ENCODE peak calls at places on chromosomes 6 and 20, in five cellular contexts. Y, C, B, O and P are unnamed samples.

GRCh38 chr6:116221067-116221466 is 32.8 kb downstream of the TSPYL4 start:
- DNase-seq in Y (no peak), C (no peak), B (no peak), O (no peak), P (no peak)

GRCh38 chr6:4133941-4134838 is 1.2 kb downstream of the ECI2 start:
- DNase-seq in Y (no peak), C (peak; percentile 57), B (no peak), O (peak; percentile 33), P (peak; percentile 55)

GRCh38 chr6:142985286-142985685 is 40.3 kb upstream of the HIVEP2 start:
- DNase-seq in Y (no peak), C (no peak), B (no peak), O (no peak), P (no peak)

GRCh38 chr20:37517371-37517748 is 3.7 kb upstream of the NNAT start:
- DNase-seq in Y (no peak), C (no peak), B (no peak), O (no peak), P (no peak)

GRCh38 chr6:27503436-27504030 is 30.6 kb upstream of the ZNF184 start:
- DNase-seq in Y (no peak), C (peak; percentile 82), B (peak; percentile 73), O (peak; percentile 69), P (peak; percentile 81)

GRCh38 chr6:36962874-36963273 is 8.3 kb downstream of the PI16 start:
- DNase-seq in Y (peak; percentile 66), C (no peak), B (no peak), O (no peak), P (peak; percentile 98)

GRCh38 chr20:11112837-11113236 is 439.0 kb upstream of the JAG1 start:
- DNase-seq in Y (no peak), C (no peak), B (no peak), O (no peak), P (no peak)

GRCh38 chr6:39407446-39407993 is 85.0 kb upstream of the KCNK16 start:
- DNase-seq in Y (no peak), C (no peak), B (peak; percentile 60), O (no peak), P (no peak)

GRCh38 chr6:37804676-37805075 is 14.9 kb upstream of the ZFAND3 start:
- DNase-seq in Y (no peak), C (no peak), B (no peak), O (no peak), P (no peak)

GRCh38 chr20:7193681-7194080 is 426.2 kb downstream of the BMP2 start:
- DNase-seq in Y (no peak), C (no peak), B (no peak), O (no peak), P (no peak)

GRCh38 chr6:29864037-29864795 is 36.6 kb downstream of the HLA-G start:
- DNase-seq in Y (no peak), C (no peak), B (no peak), O (no peak), P (peak; percentile 75)

GRCh38 chr6:11232968-11233626 is 629 bp upstream of the NEDD9 start:
- DNase-seq in Y (no peak), C (peak; percentile 94), B (no peak), O (peak; percentile 22), P (peak; percentile 70)

GRCh38 chr6:114747995-114748625 is 405.3 kb upstream of the HS3ST5 start:
- DNase-seq in Y (no peak), C (peak; percentile 21), B (no peak), O (peak; percentile 19), P (peak; percentile 58)

GRCh38 chr20:41018153-41018552 is 10.5 kb upstream of the TOP1 start:
- DNase-seq in Y (no peak), C (no peak), B (no peak), O (no peak), P (no peak)

GRCh38 chr6:4961322-4962168 is 42.3 kb downstream of the RPP40 start:
- DNase-seq in Y (no peak), C (no peak), B (no peak), O (no peak), P (no peak)

GRCh38 chr20:11921326-11921725 is 3.6 kb downstream of the BTBD3 start:
- DNase-seq in Y (no peak), C (no peak), B (no peak), O (no peak), P (no peak)

GRCh38 chr20:29878281-29878741 is 1379.2 kb upstream of the DEFB115 start:
- DNase-seq in Y (no peak), C (peak; percentile 54), B (no peak), O (peak; percentile 37), P (peak; percentile 24)

GRCh38 chr20:58018590-58018989 is 209.9 kb downstream of the ANKRD60 start:
- DNase-seq in Y (no peak), C (no peak), B (no peak), O (no peak), P (no peak)

GRCh38 chr6:153965996-153966395 is 73.0 kb upstream of the OPRM1 start:
- DNase-seq in Y (no peak), C (no peak), B (no peak), O (no peak), P (no peak)

GRCh38 chr20:50250748-50251382 is 60.2 kb downstream of the CEBPB start:
- DNase-seq in Y (no peak), C (no peak), B (no peak), O (no peak), P (no peak)
- H3K4me1 ChIP-seq in Y (no peaks in the 10 kb centered on the region), C (peaks cover 48% of the 10 kb centered on the region), B (no peaks in the 10 kb centered on the region), O (peaks cover 20% of the 10 kb centered on the region), P (no peaks in the 10 kb centered on the region)

GRCh38 chr6:168742146-168742782 is 301.3 kb downstream of the SMOC2 start:
- DNase-seq in Y (no peak), C (no peak), B (no peak), O (no peak), P (no peak)

GRCh38 chr6:168737481-168737880 is 296.5 kb downstream of the SMOC2 start:
- DNase-seq in Y (no peak), C (peak; percentile 18), B (no peak), O (no peak), P (peak; percentile 28)

GRCh38 chr6:168744866-168745265 is 303.9 kb downstream of the SMOC2 start:
- DNase-seq in Y (no peak), C (no peak), B (no peak), O (no peak), P (no peak)

GRCh38 chr6:168739381-168739780 is 298.4 kb downstream of the SMOC2 start:
- DNase-seq in Y (no peak), C (no peak), B (no peak), O (no peak), P (no peak)

DNA sequence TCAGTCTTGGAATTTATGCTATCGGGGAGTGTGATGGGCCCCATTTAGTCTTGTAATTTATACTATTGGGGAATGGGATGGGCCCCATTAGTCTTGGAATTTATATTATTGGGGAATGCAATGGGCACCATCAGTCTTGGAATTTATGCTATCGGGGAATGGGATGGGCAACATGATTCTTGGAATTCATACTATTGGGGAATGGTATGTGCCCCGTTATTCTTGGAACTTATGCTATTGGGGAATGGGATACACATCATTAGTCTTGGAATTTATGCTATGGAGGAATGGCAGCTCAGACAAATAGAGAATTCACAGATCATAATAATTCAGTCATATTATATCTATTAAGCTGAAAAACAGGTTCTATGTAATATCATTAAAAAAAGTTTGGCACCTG is 300.3 kb downstream of the SMOC2 start:
- DNase-seq in Y (no peak), C (no peak), B (no peak), O (no peak), P (no peak)
- TF ChIP-seq CREB1 in Y (no peak), C (no peak), B (no peak), O (no peak), P (no peak)

GRCh38 chr6:69305456-69305855 is 491.4 kb downstream of the LMBRD1 start:
- DNase-seq in Y (no peak), C (no peak), B (no peak), O (no peak), P (no peak)

GRCh38 chr6:69311888-69312287 is 484.9 kb downstream of the LMBRD1 start:
- DNase-seq in Y (no peak), C (no peak), B (no peak), O (no peak), P (peak; percentile 9)

GRCh38 chr6:69303382-69303781 is 493.4 kb downstream of the LMBRD1 start:
- DNase-seq in Y (no peak), C (no peak), B (no peak), O (no peak), P (no peak)

DNA sequence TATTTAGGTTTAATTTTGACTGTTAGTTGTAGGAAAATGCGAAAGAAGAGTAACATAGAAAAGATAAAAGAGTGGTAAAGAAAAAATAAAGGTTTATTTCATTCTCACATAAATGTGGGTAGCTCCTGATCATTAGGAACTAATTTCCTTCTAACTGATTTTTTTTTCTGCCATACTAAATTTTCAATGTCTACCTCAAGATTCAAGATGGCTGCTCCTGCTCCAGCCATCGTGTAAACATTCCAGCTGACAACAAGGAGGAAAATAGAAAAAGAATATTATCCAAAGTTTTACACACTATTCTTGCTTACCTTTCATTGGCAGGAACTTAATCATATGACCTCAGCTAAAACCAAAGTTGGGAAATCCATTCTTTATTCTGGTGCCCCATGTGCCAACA is 488.2 kb downstream of the LMBRD1 start:
- DNase-seq in Y (no peak), C (no peak), B (no peak), O (no peak), P (no peak)
- H3K4me1 ChIP-seq in Y (no peaks in the 10 kb centered on the region), C (no peaks in the 10 kb centered on the region), B (no peaks in the 10 kb centered on the region), O (no peaks in the 10 kb centered on the region), P (no peaks in the 10 kb centered on the region)

GRCh38 chr6:40931927-40932326 is 107.1 kb downstream of the UNC5CL start:
- DNase-seq in Y (no peak), C (no peak), B (no peak), O (no peak), P (no peak)
- TF ChIP-seq CREB1 in Y (no peak), C (no peak), B (no peak), O (no peak), P (no peak)

GRCh38 chr6:13431059-13431656 is 56.2 kb downstream of the GFOD1 start:
- DNase-seq in Y (no peak), C (no peak), B (peak; percentile 62), O (no peak), P (no peak)

GRCh38 chr6:13432526-13433218 is 54.7 kb downstream of the GFOD1 start:
- DNase-seq in Y (no peak), C (no peak), B (peak; percentile 53), O (no peak), P (no peak)

GRCh38 chr6:13434455-13434775 is 53.0 kb downstream of the GFOD1 start:
- DNase-seq in Y (no peak), C (no peak), B (no peak), O (no peak), P (no peak)

GRCh38 chr6:13429406-13429753 is 58.0 kb downstream of the GFOD1 start:
- DNase-seq in Y (no peak), C (no peak), B (no peak), O (no peak), P (no peak)

GRCh38 chr6:13431861-13432465 is 55.4 kb downstream of the GFOD1 start:
- DNase-seq in Y (no peak), C (peak; percentile 45), B (peak; percentile 42), O (no peak), P (no peak)
- H3K4me1 ChIP-seq in Y (peaks cover 12% of the 10 kb centered on the region), C (peaks cover 35% of the 10 kb centered on the region), B (peaks cover 75% of the 10 kb centered on the region), O (peaks cover 15% of the 10 kb centered on the region), P (peaks cover 30% of the 10 kb centered on the region)

GRCh38 chr6:47343631-47344421 is 34.1 kb upstream of the TNFRSF21 start:
- DNase-seq in Y (no peak), C (no peak), B (no peak), O (no peak), P (no peak)
- TF ChIP-seq CREB1 in Y (no peak), C (no peak), B (no peak), O (no peak), P (no peak)